ENCODE peak calls at places on chromosomes 11 and 22, in nine cellular contexts. One of them, this sample, is unnamed.

GRCh38 chr22:45450931-45451651 is 37.6 kb downstream of the RIBC2 start:
- DNase-seq in activated CD4-positive, alpha-beta T cell treated with anti-CD3 and anti-CD28 coated beads, Interleukin-2, amount 50 U/mL, for 48 hours: no peak
- DNase-seq in CD8-positive, alpha-beta T cell: no peak
- DNase-seq in suprapubic skin: no peak
- DNase-seq in GM20000: no peak
- DNase-seq in occipital lobe: no peak
- DNase-seq in HTR-8/SVneo: peak
- DNase-seq in cardiac muscle cell: peak
- DNase-seq in GOT3: no peak
- DNase-seq in this sample: no peak

GRCh38 chr22:41874090-41874489 is 40.8 kb downstream of the SHISA8 start:
- DNase-seq in CD8-positive, alpha-beta T cell: no peak
- DNase-seq in GM20000: no peak
- DNase-seq in occipital lobe: no peak
- DNase-seq in HTR-8/SVneo: no peak
- DNase-seq in suprapubic skin: no peak
- DNase-seq in activated CD4-positive, alpha-beta T cell treated with anti-CD3 and anti-CD28 coated beads, Interleukin-2, amount 50 U/mL, for 48 hours: no peak
- DNase-seq in cardiac muscle cell: no peak
- DNase-seq in GOT3: no peak
- DNase-seq in this sample: no peak

GRCh38 chr11:33699515-33700424 is 856 bp downstream of the C11orf91 start:
- DNase-seq in activated CD4-positive, alpha-beta T cell treated with anti-CD3 and anti-CD28 coated beads, Interleukin-2, amount 50 U/mL, for 48 hours: no peak
- DNase-seq in HTR-8/SVneo: no peak
- DNase-seq in GM20000: no peak
- DNase-seq in suprapubic skin: peak
- DNase-seq in cardiac muscle cell: no peak
- DNase-seq in occipital lobe: no peak
- DNase-seq in CD8-positive, alpha-beta T cell: no peak
- DNase-seq in GOT3: no peak
- DNase-seq in this sample: peak

GRCh38 chr11:62622476-62622875 is 690 bp upstream of the B3GAT3 start:
- DNase-seq in occipital lobe: no peak
- DNase-seq in activated CD4-positive, alpha-beta T cell treated with anti-CD3 and anti-CD28 coated beads, Interleukin-2, amount 50 U/mL, for 48 hours: no peak
- DNase-seq in HTR-8/SVneo: no peak
- DNase-seq in suprapubic skin: no peak
- DNase-seq in CD8-positive, alpha-beta T cell: no peak
- DNase-seq in cardiac muscle cell: no peak
- DNase-seq in GOT3: no peak
- DNase-seq in GM20000: no peak
- DNase-seq in this sample: no peak

GRCh38 chr22:36860017-36860416 is 789 bp upstream of the NCF4 start:
- DNase-seq in HTR-8/SVneo: no peak
- DNase-seq in suprapubic skin: no peak
- DNase-seq in activated CD4-positive, alpha-beta T cell treated with anti-CD3 and anti-CD28 coated beads, Interleukin-2, amount 50 U/mL, for 48 hours: no peak
- DNase-seq in GOT3: no peak
- DNase-seq in occipital lobe: no peak
- DNase-seq in cardiac muscle cell: no peak
- DNase-seq in GM20000: no peak
- DNase-seq in CD8-positive, alpha-beta T cell: no peak
- DNase-seq in this sample: no peak

GRCh38 chr11:117298195-117298594 is 7.0 kb downstream of the BACE1-AS start:
- DNase-seq in activated CD4-positive, alpha-beta T cell treated with anti-CD3 and anti-CD28 coated beads, Interleukin-2, amount 50 U/mL, for 48 hours: no peak
- DNase-seq in cardiac muscle cell: no peak
- DNase-seq in GOT3: no peak
- DNase-seq in HTR-8/SVneo: no peak
- DNase-seq in CD8-positive, alpha-beta T cell: no peak
- DNase-seq in occipital lobe: no peak
- DNase-seq in GM20000: no peak
- DNase-seq in suprapubic skin: no peak
- DNase-seq in this sample: no peak

GRCh38 chr11:64742940-64743590 is 877 bp downstream of the RASGRP2 start:
- DNase-seq in GM20000: peak
- DNase-seq in GOT3: peak
- DNase-seq in cardiac muscle cell: peak
- DNase-seq in CD8-positive, alpha-beta T cell: peak
- DNase-seq in suprapubic skin: peak
- DNase-seq in HTR-8/SVneo: peak
- DNase-seq in occipital lobe: peak
- DNase-seq in activated CD4-positive, alpha-beta T cell treated with anti-CD3 and anti-CD28 coated beads, Interleukin-2, amount 50 U/mL, for 48 hours: peak
- DNase-seq in this sample: peak

GRCh38 chr11:131855320-131855719 is 484.9 kb downstream of the NTM start:
- DNase-seq in suprapubic skin: no peak
- DNase-seq in occipital lobe: no peak
- DNase-seq in HTR-8/SVneo: no peak
- DNase-seq in cardiac muscle cell: peak
- DNase-seq in activated CD4-positive, alpha-beta T cell treated with anti-CD3 and anti-CD28 coated beads, Interleukin-2, amount 50 U/mL, for 48 hours: no peak
- DNase-seq in CD8-positive, alpha-beta T cell: no peak
- DNase-seq in GM20000: no peak
- DNase-seq in GOT3: no peak
- DNase-seq in this sample: no peak

GRCh38 chr11:65391007-65391406 is 4.6 kb downstream of the FRMD8 start:
- DNase-seq in suprapubic skin: no peak
- DNase-seq in activated CD4-positive, alpha-beta T cell treated with anti-CD3 and anti-CD28 coated beads, Interleukin-2, amount 50 U/mL, for 48 hours: no peak
- DNase-seq in HTR-8/SVneo: no peak
- DNase-seq in cardiac muscle cell: peak
- DNase-seq in GOT3: no peak
- DNase-seq in GM20000: peak
- DNase-seq in CD8-positive, alpha-beta T cell: no peak
- DNase-seq in occipital lobe: no peak
- DNase-seq in this sample: no peak

GRCh38 chr11:40187092-40187403 is 1272.4 kb downstream of the LRRC4C start:
- DNase-seq in GOT3: no peak
- DNase-seq in occipital lobe: no peak
- DNase-seq in CD8-positive, alpha-beta T cell: no peak
- DNase-seq in cardiac muscle cell: no peak
- DNase-seq in activated CD4-positive, alpha-beta T cell treated with anti-CD3 and anti-CD28 coated beads, Interleukin-2, amount 50 U/mL, for 48 hours: no peak
- DNase-seq in HTR-8/SVneo: no peak
- DNase-seq in GM20000: no peak
- DNase-seq in suprapubic skin: no peak
- DNase-seq in this sample: no peak

GRCh38 chr22:36235585-36235984 is 3.7 kb downstream of the APOL2 start:
- DNase-seq in occipital lobe: no peak
- DNase-seq in GM20000: no peak
- DNase-seq in suprapubic skin: no peak
- DNase-seq in activated CD4-positive, alpha-beta T cell treated with anti-CD3 and anti-CD28 coated beads, Interleukin-2, amount 50 U/mL, for 48 hours: no peak
- DNase-seq in cardiac muscle cell: no peak
- DNase-seq in HTR-8/SVneo: no peak
- DNase-seq in CD8-positive, alpha-beta T cell: no peak
- DNase-seq in GOT3: no peak
- DNase-seq in this sample: no peak

GRCh38 chr11:2892215-2893020 is 6.8 kb upstream of the CDKN1C start:
- DNase-seq in GM20000: peak
- DNase-seq in HTR-8/SVneo: peak
- DNase-seq in activated CD4-positive, alpha-beta T cell treated with anti-CD3 and anti-CD28 coated beads, Interleukin-2, amount 50 U/mL, for 48 hours: peak
- DNase-seq in occipital lobe: no peak
- DNase-seq in CD8-positive, alpha-beta T cell: peak
- DNase-seq in cardiac muscle cell: peak
- DNase-seq in suprapubic skin: no peak
- DNase-seq in GOT3: no peak
- DNase-seq in this sample: peak

GRCh38 chr11:66595245-66595904 is 2.4 kb downstream of the CCS start:
- DNase-seq in suprapubic skin: no peak
- DNase-seq in cardiac muscle cell: peak
- DNase-seq in activated CD4-positive, alpha-beta T cell treated with anti-CD3 and anti-CD28 coated beads, Interleukin-2, amount 50 U/mL, for 48 hours: no peak
- DNase-seq in GM20000: no peak
- DNase-seq in occipital lobe: no peak
- DNase-seq in GOT3: no peak
- DNase-seq in CD8-positive, alpha-beta T cell: peak
- DNase-seq in HTR-8/SVneo: no peak
- DNase-seq in this sample: no peak

GRCh38 chr11:111702623-111703022 is 63.6 kb downstream of the PPP2R1B start:
- DNase-seq in GM20000: no peak
- DNase-seq in cardiac muscle cell: no peak
- DNase-seq in GOT3: no peak
- DNase-seq in activated CD4-positive, alpha-beta T cell treated with anti-CD3 and anti-CD28 coated beads, Interleukin-2, amount 50 U/mL, for 48 hours: no peak
- DNase-seq in occipital lobe: no peak
- DNase-seq in suprapubic skin: no peak
- DNase-seq in HTR-8/SVneo: no peak
- DNase-seq in CD8-positive, alpha-beta T cell: no peak
- DNase-seq in this sample: no peak

GRCh38 chr11:93740802-93741093 is 547 bp downstream of the TAF1D start:
- DNase-seq in suprapubic skin: peak
- DNase-seq in GOT3: no peak
- DNase-seq in occipital lobe: no peak
- DNase-seq in CD8-positive, alpha-beta T cell: peak
- DNase-seq in HTR-8/SVneo: peak
- DNase-seq in cardiac muscle cell: peak
- DNase-seq in GM20000: peak
- DNase-seq in activated CD4-positive, alpha-beta T cell treated with anti-CD3 and anti-CD28 coated beads, Interleukin-2, amount 50 U/mL, for 48 hours: peak
- DNase-seq in this sample: no peak

GRCh38 chr22:46604306-46604690 is 15.9 kb upstream of the GRAMD4 start:
- DNase-seq in HTR-8/SVneo: no peak
- DNase-seq in GM20000: peak
- DNase-seq in occipital lobe: no peak
- DNase-seq in cardiac muscle cell: peak
- DNase-seq in activated CD4-positive, alpha-beta T cell treated with anti-CD3 and anti-CD28 coated beads, Interleukin-2, amount 50 U/mL, for 48 hours: peak
- DNase-seq in CD8-positive, alpha-beta T cell: peak
- DNase-seq in GOT3: no peak
- DNase-seq in suprapubic skin: no peak
- DNase-seq in this sample: no peak

GRCh38 chr11:64619811-64620285 is 28.8 kb downstream of the SLC22A12 start:
- DNase-seq in occipital lobe: no peak
- DNase-seq in cardiac muscle cell: peak
- DNase-seq in GM20000: no peak
- DNase-seq in GOT3: no peak
- DNase-seq in HTR-8/SVneo: peak
- DNase-seq in suprapubic skin: no peak
- DNase-seq in activated CD4-positive, alpha-beta T cell treated with anti-CD3 and anti-CD28 coated beads, Interleukin-2, amount 50 U/mL, for 48 hours: peak
- DNase-seq in CD8-positive, alpha-beta T cell: no peak
- DNase-seq in this sample: peak

GRCh38 chr11:129608711-129609110 is 206.9 kb upstream of the TMEM45B start:
- DNase-seq in cardiac muscle cell: no peak
- DNase-seq in GOT3: no peak
- DNase-seq in suprapubic skin: no peak
- DNase-seq in occipital lobe: no peak
- DNase-seq in activated CD4-positive, alpha-beta T cell treated with anti-CD3 and anti-CD28 coated beads, Interleukin-2, amount 50 U/mL, for 48 hours: no peak
- DNase-seq in HTR-8/SVneo: no peak
- DNase-seq in GM20000: no peak
- DNase-seq in CD8-positive, alpha-beta T cell: no peak
- DNase-seq in this sample: no peak

This sample was measured in retina.